ENCODE peak calls at places on chromosome 12, in five cellular contexts. G is astrocyte of the spinal cord; X is naive thymus-derived CD8-positive, alpha-beta T cell; L is NCI-H1092; F is mucosa of gallbladder. J is an unnamed sample.
A peak's percentile ranks its signal among the peaks of the same experiment; 100 is the strongest.

GRCh38 chr12:87678453-87678852 is 350.7 kb downstream of the C12orf50 start:
- DNase-seq in L (no peak), F (no peak), X (no peak), G (no peak), J (no peak)

GRCh38 chr12:1929241-1929984 is 11.0 kb upstream of the CACNA2D4 start:
- DNase-seq in F (no peak), L (no peak), X (no peak), G (no peak), J (no peak)

GRCh38 chr12:29516431-29516875 is 19.0 kb upstream of the OVCH1 start:
- DNase-seq in F (no peak), X (no peak), L (no peak), G (peak; percentile 23), J (no peak)

GRCh38 chr12:105317942-105318614 is 12.4 kb upstream of the C12orf75 start:
- DNase-seq in G (peak; percentile 14), F (no peak), L (no peak), X (no peak), J (peak; percentile 83)

GRCh38 chr12:57641699-57642442 is 8.9 kb upstream of the B4GALNT1 start:
- DNase-seq in G (no peak), F (no peak), L (no peak), X (no peak), J (no peak)

GRCh38 chr12:117835113-117835512 is 133.7 kb downstream of the KSR2 start:
- DNase-seq in F (no peak), L (no peak), G (no peak), X (no peak), J (no peak)

GRCh38 chr12:12804432-12804886 is 8.7 kb upstream of the DDX47 start:
- DNase-seq in F (no peak), L (no peak), G (peak; percentile 85), X (no peak), J (peak; percentile 15)

GRCh38 chr12:47270782-47271664 is 191.3 kb upstream of the AMIGO2 start:
- DNase-seq in G (peak; percentile 91), L (no peak), F (no peak), X (peak; percentile 6), J (no peak)

GRCh38 chr12:11242656-11243055 is 26.9 kb downstream of the PRB3 start:
- DNase-seq in F (no peak), L (no peak), X (no peak), G (no peak), J (no peak)

J was measured in DMS153.